ENCODE peak calls at places on chromosomes 3 and 15, in four cellular contexts. Q is fibroblast of lung; M is GM23338; O is stimulated activated CD4-positive, alpha-beta T cell treated with anti-CD3 and anti-CD28 coated beads, Interleukin-1b, Interleukin-23, amount 100 ng/mL, for 4 hours. G is an unnamed sample.

GRCh38 chr3:32420138-32420981 is 28.7 kb downstream of the CMTM7 start:
- DNase-seq in Q (peak; percentile 85), M (peak; percentile 73), O (no peak), G (peak; percentile 93)

GRCh38 chr3:194373912-194374311 is 4.4 kb upstream of the LRRC15 start:
- DNase-seq in Q (no peak), M (no peak), O (no peak), G (no peak)

GRCh38 chr3:182092662-182093262 is 381.0 kb downstream of the SOX2 start:
- DNase-seq in Q (peak; percentile 30), M (peak; percentile 40), O (no peak), G (peak; percentile 7)

GRCh38 chr15:96324900-96325299 is 5.6 kb upstream of the NR2F2 start:
- DNase-seq in Q (peak; percentile 47), M (no peak), O (no peak), G (no peak)

GRCh38 chr15:74400915-74401757 is 32.6 kb downstream of the SEMA7A start:
- DNase-seq in Q (peak; percentile 54), M (no peak), O (no peak), G (no peak)

GRCh38 chr3:187616307-187616939 is 53.8 kb downstream of the SST start:
- DNase-seq in Q (peak; percentile 43), M (peak; percentile 90), O (peak; percentile 38), G (peak; percentile 72)

GRCh38 chr3:57228734-57229505 is 1.4 kb downstream of the APPL1 start:
- DNase-seq in Q (peak; percentile 83), M (no peak), O (no peak), G (no peak)

GRCh38 chr3:108509873-108510272 is 523 bp downstream of the MYH15 start:
- DNase-seq in Q (no peak), M (no peak), O (no peak), G (peak; percentile 50)

GRCh38 chr3:129077222-129077621 is 16.6 kb downstream of the GP9 start:
- DNase-seq in Q (peak; percentile 40), M (no peak), O (no peak), G (no peak)

GRCh38 chr15:76195506-76196285 is 115.6 kb downstream of the ETFA start:
- DNase-seq in Q (no peak), M (no peak), O (no peak), G (no peak)

GRCh38 chr15:67033521-67033920 is 31.9 kb upstream of the SMAD3 start:
- DNase-seq in Q (no peak), M (peak; percentile 52), O (peak; percentile 24), G (peak; percentile 48)

GRCh38 chr15:95450413-95450812 is 880.1 kb upstream of the NR2F2 start:
- DNase-seq in Q (no peak), M (no peak), O (no peak), G (no peak)

GRCh38 chr15:52294881-52295420 is 653 bp downstream of the MYO5C start:
- DNase-seq in Q (no peak), M (peak; percentile 40), O (no peak), G (no peak)

GRCh38 chr3:144636833-144637232 is 665.2 kb downstream of the DIPK2A start:
- DNase-seq in Q (no peak), M (peak; percentile 66), O (no peak), G (peak; percentile 49)

GRCh38 chr3:84092907-84093306 is 865.9 kb upstream of the CADM2 start:
- DNase-seq in Q (no peak), M (no peak), O (no peak), G (no peak)

GRCh38 chr3:16378920-16379319 is 113.9 kb downstream of the OXNAD1 start:
- DNase-seq in Q (peak; percentile 73), M (no peak), O (no peak), G (no peak)

GRCh38 chr3:116038968-116039950 is 406.0 kb downstream of the LSAMP start:
- DNase-seq in Q (no peak), M (no peak), O (no peak), G (no peak)

GRCh38 chr15:34721802-34722795 is 32.7 kb downstream of the GJD2 start:
- DNase-seq in Q (peak; percentile 62), M (peak; percentile 79), O (no peak), G (peak; percentile 92)

GRCh38 chr15:89801471-89802205 is 13.0 kb downstream of the ANPEP start:
- DNase-seq in Q (no peak), M (no peak), O (no peak), G (no peak)

GRCh38 chr3:63046580-63046979 is 171.4 kb upstream of the CADPS start:
- DNase-seq in Q (no peak), M (no peak), O (no peak), G (no peak)

GRCh38 chr3:59866076-59866475 is 816.3 kb upstream of the CFAP20DC start:
- DNase-seq in Q (no peak), M (no peak), O (no peak), G (no peak)

GRCh38 chr3:149604125-149604851 is 53.5 kb downstream of the WWTR1 start:
- DNase-seq in Q (peak; percentile 59), M (peak; percentile 46), O (no peak), G (peak; percentile 22)

GRCh38 chr3:182258538-182259177 is 534.6 kb upstream of the ATP11B start:
- DNase-seq in Q (peak; percentile 58), M (peak; percentile 64), O (no peak), G (no peak)

GRCh38 chr3:45226206-45226915 is at the start of gene TMEM158:
- DNase-seq in Q (peak; percentile 79), M (peak; percentile 84), O (peak; percentile 87), G (peak; percentile 27)

GRCh38 chr15:23447107-23447500 is at the start of gene GOLGA6L2:
- DNase-seq in Q (no peak), M (peak; percentile 57), O (no peak), G (no peak)

GRCh38 chr3:42823351-42823750 is 14.1 kb downstream of the ACKR2 start:
- DNase-seq in Q (no peak), M (no peak), O (no peak), G (no peak)

GRCh38 chr15:57747206-57747605 is 40.7 kb downstream of the POLR2M start:
- DNase-seq in Q (no peak), M (peak; percentile 22), O (no peak), G (no peak)

GRCh38 chr15:24269166-24269571 is 406.4 kb upstream of the NPAP1 start:
- DNase-seq in Q (no peak), M (no peak), O (no peak), G (no peak)

GRCh38 chr3:147699175-147699838 is 290.1 kb downstream of the ZIC1 start:
- DNase-seq in Q (peak; percentile 79), M (no peak), O (no peak), G (no peak)

GRCh38 chr15:37136666-37137065 is 36.3 kb upstream of the MEIS2 start:
- DNase-seq in Q (peak; percentile 30), M (no peak), O (no peak), G (no peak)

GRCh38 chr3:32596926-32597369 is 26.3 kb upstream of the DYNC1LI1 start:
- DNase-seq in Q (peak; percentile 27), M (no peak), O (no peak), G (no peak)

GRCh38 chr3:151421956-151422355 is 37.4 kb upstream of the P2RY12 start:
- DNase-seq in Q (no peak), M (peak; percentile 24), O (no peak), G (no peak)

GRCh38 chr3:71142440-71143161 is 440.9 kb downstream of the FOXP1 start:
- DNase-seq in Q (no peak), M (peak; percentile 81), O (no peak), G (peak; percentile 57)

G was measured in ELF-1.